ENCODE peak calls at places on chromosomes 13 and 19, in seven cellular contexts. K is upper lobe of left lung, M is hepatocyte, W is Caco-2, P is K562, S is breast epithelium, H is mucosa of descending colon. N is an unnamed sample. For H3K36me3, the result is how much of the 10 kb centered on the place peaks cover.

GRCh38 chr19:28234637-28235036 is 978.3 kb downstream of the UQCRFS1 start:
- DNase-seq in P (no peak), K (no peak), M (peak), S (no peak), W (no peak), H (no peak), N (no peak)

GRCh38 chr13:21632196-21632595 is 28.2 kb upstream of the MICU2 start:
- DNase-seq in H (no peak), K (no peak), S (no peak), M (no peak), W (no peak), P (no peak), N (no peak)

GRCh38 chr19:28516415-28516872 is 696.5 kb downstream of the UQCRFS1 start:
- DNase-seq in S (no peak), P (no peak), W (no peak), K (no peak), M (no peak), H (no peak), N (no peak)

GRCh38 chr13:29513981-29514719 is 81.3 kb downstream of the SLC7A1 start:
- DNase-seq in H (no peak), M (no peak), S (no peak), K (no peak), W (peak), P (no peak), N (peak)

GRCh38 chr19:42088471-42089190 is 12.7 kb downstream of the ZNF574 start:
- DNase-seq in S (no peak), W (no peak), M (no peak), K (peak), P (no peak), H (no peak), N (no peak)

GRCh38 chr13:67353891-67354459 is 123.8 kb upstream of the PCDH9 start:
- DNase-seq in W (no peak), S (no peak), H (no peak), P (no peak), K (no peak), M (no peak), N (no peak)

GRCh38 chr19:47429140-47429793 is 9.9 kb upstream of the MEIS3 start:
- DNase-seq in W (no peak), M (no peak), S (no peak), H (no peak), K (no peak), P (no peak), N (no peak)

GRCh38 chr13:62482351-62482750 is 1066.7 kb upstream of the PCDH20 start:
- DNase-seq in M (no peak), S (no peak), W (no peak), P (no peak), K (no peak), H (no peak), N (no peak)

GRCh38 chr13:75635621-75636338 is at the start of gene LMO7:
- DNase-seq in P (peak), S (peak), W (peak), M (peak), K (peak), H (peak), N (peak)

GRCh38 chr19:28697308-28697707 is 515.6 kb downstream of the UQCRFS1 start:
- DNase-seq in S (no peak), M (no peak), P (no peak), W (no peak), H (no peak), K (no peak), N (no peak)

GRCh38 chr19:42284641-42285341 is 15.7 kb downstream of the CIC start:
- DNase-seq in W (peak), K (peak), M (peak), S (no peak), P (no peak), H (no peak), N (peak)

GRCh38 chr19:47190167-47190727 is 40.8 kb downstream of the BBC3 start:
- DNase-seq in H (peak), P (no peak), K (peak), S (peak), M (peak), W (peak), N (no peak)

GRCh38 chr13:109400625-109401257 is 385.6 kb downstream of the IRS2 start:
- DNase-seq in S (no peak), K (peak), W (no peak), P (no peak), M (no peak), H (no peak), N (peak)

GRCh38 chr13:28718186-28718537 is 608 bp downstream of the SLC46A3 start:
- DNase-seq in W (no peak), P (no peak), H (no peak), S (no peak), M (no peak), K (no peak), N (no peak)

GRCh38 chr19:615619-616018 is 17.7 kb downstream of the POLRMT start:
- DNase-seq in S (no peak), H (no peak), K (peak), M (no peak), P (no peak), W (no peak), N (no peak)

GRCh38 chr13:25248071-25248470 is 39.2 kb downstream of the MTMR6 start:
- DNase-seq in K (no peak), S (no peak), H (no peak), W (no peak), P (no peak), M (no peak), N (no peak)

GRCh38 chr13:25249001-25249543 is 38.2 kb downstream of the MTMR6 start:
- DNase-seq in M (peak), S (no peak), P (no peak), H (no peak), K (no peak), W (no peak), N (no peak)

GRCh38 chr13:25253702-25254101 is 33.6 kb downstream of the MTMR6 start:
- DNase-seq in M (no peak), H (no peak), P (no peak), K (no peak), S (no peak), W (no peak), N (no peak)

GRCh38 chr13:25252770-25253169 is 34.5 kb downstream of the MTMR6 start:
- DNase-seq in K (no peak), M (no peak), S (no peak), W (no peak), H (no peak), P (no peak), N (no peak)

DNA sequence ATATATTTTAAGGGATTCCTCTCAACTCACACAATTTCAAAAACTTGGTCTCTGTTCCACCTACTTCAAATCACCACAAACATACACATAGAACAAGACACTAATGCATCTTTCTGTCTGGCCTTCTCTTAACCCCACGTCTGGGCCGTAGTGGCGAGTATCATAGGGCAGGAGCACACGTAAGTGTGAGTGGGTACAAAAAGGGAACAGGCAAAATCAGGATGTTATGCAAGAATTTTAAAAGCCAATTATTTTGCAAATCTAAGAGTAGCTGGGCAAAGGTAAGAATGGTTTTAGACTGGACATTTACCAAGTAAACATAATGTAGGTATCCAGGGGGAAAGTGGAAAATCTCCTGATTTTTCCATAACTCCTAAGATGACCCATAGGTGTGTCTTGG is 35.1 kb downstream of the MTMR6 start:
- DNase-seq in S (no peak), W (no peak), M (no peak), H (no peak), K (no peak), P (no peak), N (no peak)
- H3K36me3 ChIP-seq in S (under half), W (under half), M (under half), H (under half), K (under half), P (under half), N (under half)

GRCh38 chr19:34960940-34961679 is 2.9 kb downstream of the ZNF792 start:
- DNase-seq in W (no peak), S (no peak), M (no peak), P (no peak), K (no peak), H (no peak), N (no peak)

GRCh38 chr19:34963531-34964406 is at the start of gene ZNF792:
- DNase-seq in P (peak), H (peak), W (peak), S (peak), K (peak), M (peak), N (peak)

GRCh38 chr19:34962945-34963530 is 991 bp downstream of the ZNF792 start:
- DNase-seq in H (peak), P (peak), S (no peak), K (no peak), W (no peak), M (no peak), N (peak)

GRCh38 chr19:34961775-34962174 is 2.3 kb downstream of the ZNF792 start:
- DNase-seq in P (no peak), W (no peak), S (no peak), K (no peak), M (no peak), H (no peak), N (no peak)

GRCh38 chr19:34962281-34962944 is 1.6 kb downstream of the ZNF792 start:
- DNase-seq in W (no peak), H (peak), P (peak), S (no peak), K (no peak), M (no peak), N (peak)
- H3K4me3 ChIP-seq in W (peak), H (no peak), P (peak), S (peak), K (peak), M (peak), N (peak)

DNA sequence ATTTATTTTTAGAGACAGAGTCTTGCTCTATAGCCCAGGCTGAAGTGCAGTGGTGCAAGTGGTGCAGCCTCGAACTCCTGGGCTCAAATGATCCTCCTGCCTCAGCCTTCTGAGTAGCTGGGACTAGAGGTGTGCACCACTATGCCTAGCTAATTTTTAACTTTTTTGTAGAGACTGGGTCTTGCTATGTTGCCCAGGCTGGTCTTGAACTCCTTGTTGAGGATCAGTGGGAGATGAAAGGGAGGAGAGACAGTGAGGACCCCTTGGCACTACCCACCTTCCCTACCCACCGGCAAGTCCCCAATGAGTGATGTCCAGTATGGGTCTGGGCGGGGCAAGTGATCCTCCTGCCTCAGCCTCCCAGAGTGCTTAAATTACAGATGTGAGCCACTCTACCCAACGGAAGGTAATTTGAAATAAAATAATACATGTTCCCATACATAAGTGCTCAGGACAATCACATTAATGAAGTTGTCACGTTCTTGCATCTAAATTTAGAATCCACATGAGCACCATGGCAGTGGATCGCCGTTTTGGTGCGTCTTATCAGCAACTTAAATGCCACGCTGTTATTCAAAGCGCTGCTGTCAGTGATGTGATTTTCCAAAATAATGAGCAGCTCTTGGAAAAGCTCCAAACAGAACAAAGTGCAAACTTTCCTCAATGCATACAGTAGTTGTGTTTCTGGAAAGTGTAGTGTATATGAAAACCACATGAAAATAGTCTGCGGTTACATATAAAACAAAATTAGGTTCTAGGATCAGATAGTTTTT is 5.9 kb upstream of the ARL11 start:
- DNase-seq in H (no peak), W (no peak), K (no peak), M (no peak), P (no peak), S (no peak), N (no peak)
- H3K36me3 ChIP-seq in H (under half), W (under half), K (under half), M (under half), P (under half), S (under half), N (under half)

DNA sequence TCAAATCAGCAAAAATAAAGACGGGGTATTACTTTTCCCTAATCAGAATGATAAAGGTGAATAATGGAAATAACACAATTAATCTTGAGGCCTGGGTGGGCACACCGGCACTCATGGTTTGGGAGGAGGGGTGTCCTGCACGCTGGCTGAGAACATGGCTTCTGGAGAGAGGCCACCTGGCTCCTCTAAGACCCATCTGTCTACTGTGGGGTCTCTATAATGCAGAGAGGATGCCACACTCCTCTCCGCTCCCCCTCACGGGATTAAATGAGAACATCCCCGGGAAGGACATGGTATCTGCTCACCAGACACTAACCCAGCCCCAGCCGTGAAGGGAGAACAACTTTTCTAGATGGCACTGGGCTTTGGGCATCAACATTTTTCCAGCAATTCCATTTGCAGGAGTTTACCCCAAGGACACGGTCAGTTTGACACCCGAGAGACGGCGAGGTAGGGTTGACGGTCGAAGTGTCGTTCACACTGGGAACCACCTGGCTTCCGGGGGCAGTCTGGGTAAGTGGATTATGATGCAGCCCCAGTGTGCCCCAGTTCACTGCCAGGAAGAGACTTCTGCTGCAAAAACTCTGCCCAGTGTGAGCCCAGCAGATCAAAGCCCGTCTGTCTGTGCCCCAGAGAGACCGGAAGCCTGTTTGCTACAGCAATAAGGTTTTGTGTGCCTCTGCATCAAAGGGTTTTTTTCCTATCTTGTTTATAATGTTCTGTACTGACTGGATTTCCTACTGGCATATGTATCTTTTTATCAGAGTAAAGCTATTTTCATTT is 56.6 kb downstream of the CEBPG start:
- DNase-seq in K (no peak), M (no peak), W (peak), H (no peak), S (no peak), P (no peak), N (no peak)
- H3K4me3 ChIP-seq in K (no peak), M (no peak), W (no peak), H (no peak), S (no peak), P (no peak), N (peak)

DNA sequence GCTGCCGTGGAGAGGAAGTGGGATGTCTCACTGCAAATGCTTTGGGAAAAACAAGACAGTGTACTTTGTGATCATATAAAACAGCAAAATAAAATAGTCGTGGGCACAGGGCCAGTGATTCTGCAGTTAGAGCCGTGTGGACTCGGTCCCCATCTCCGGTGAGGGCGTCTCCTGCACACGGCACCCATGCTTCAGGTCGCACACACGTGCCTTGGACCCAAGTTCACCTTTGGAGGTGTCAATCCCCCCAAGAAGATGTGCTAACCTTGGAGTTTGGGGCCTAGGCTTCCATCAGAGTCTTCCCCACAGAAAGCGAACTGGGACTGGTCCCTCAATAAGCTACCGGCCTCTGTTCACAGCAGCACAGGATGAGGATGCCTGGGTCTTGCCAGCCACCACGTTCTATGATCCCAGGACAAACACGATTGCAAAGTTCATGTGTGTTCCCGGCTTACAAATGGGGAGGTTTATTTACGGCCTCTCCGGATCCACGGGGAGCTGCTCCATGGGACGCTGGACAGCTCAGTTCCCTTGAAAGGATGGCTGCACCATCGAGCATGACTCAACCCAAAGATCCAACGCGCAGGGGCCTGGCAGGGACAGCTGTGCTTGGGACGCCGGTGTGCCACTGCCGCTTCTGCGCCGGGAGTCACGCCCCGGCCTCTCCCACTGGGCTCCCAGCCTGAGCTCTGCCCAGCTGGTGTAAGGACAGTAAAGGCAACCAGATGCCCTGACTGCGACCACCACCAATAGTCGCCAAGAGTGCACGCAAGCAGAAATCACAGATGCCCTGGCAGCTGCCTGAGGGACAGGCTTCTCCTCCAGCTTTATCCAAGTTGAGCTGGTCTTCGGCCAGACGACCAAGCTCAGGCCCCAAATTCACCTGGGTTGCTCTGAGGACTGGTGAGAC is 8.6 kb downstream of the GAS6 start:
- DNase-seq in H (peak), W (peak), M (no peak), K (peak), S (peak), P (no peak), N (no peak)
- H3K36me3 ChIP-seq in H (under half), W (under half), M (under half), K (under half), S (under half), P (under half), N (under half)

DNA sequence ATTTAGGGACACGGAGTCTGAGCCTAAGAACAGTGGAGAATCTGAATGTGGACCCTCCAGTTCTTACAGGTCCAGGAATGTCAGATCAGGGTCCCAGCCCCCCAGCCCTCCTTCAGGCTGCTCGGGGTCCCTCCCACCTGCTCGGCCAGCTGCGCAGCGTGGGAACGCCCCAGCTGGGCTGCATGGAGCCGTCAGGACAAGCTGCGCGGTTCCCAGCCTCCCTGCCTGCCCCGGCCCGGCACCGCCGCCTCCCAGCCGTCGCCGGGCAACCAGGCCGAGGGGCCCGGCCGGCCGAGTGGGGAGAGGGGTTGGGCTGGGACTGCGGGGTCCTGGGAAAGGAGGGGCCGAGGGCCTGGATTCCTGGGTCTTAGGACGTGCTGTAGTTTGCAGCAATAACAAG is 710 bp upstream of the KIRREL2 start:
- DNase-seq in W (no peak), P (no peak), M (peak), H (no peak), S (no peak), K (no peak), N (no peak)
- H3K4me3 ChIP-seq in W (peak), P (no peak), M (no peak), H (no peak), S (peak), K (no peak), N (peak)

GRCh38 chr13:99208845-99209527 is 8.3 kb downstream of the UBAC2 start:
- DNase-seq in P (no peak), S (no peak), H (no peak), K (no peak), W (no peak), M (no peak), N (no peak)
- H3K36me3 ChIP-seq in P (under half), S (under half), H (under half), K (under half), W (under half), M (under half), N (under half)

GRCh38 chr19:6232567-6232966 is 47.2 kb downstream of the MLLT1 start:
- DNase-seq in K (no peak), W (no peak), P (no peak), H (no peak), S (no peak), M (no peak), N (no peak)

GRCh38 chr19:6233051-6233826 is 46.5 kb downstream of the MLLT1 start:
- DNase-seq in P (no peak), H (no peak), W (peak), S (peak), K (peak), M (no peak), N (peak)

GRCh38 chr19:6229216-6229913 is 50.4 kb downstream of the MLLT1 start:
- DNase-seq in W (no peak), S (no peak), M (no peak), K (no peak), H (no peak), P (no peak), N (peak)

GRCh38 chr19:6229951-6230712 is 49.6 kb downstream of the MLLT1 start:
- DNase-seq in H (no peak), S (no peak), K (peak), W (no peak), P (no peak), M (no peak), N (no peak)

GRCh38 chr19:6230991-6231448 is 48.8 kb downstream of the MLLT1 start:
- DNase-seq in P (no peak), S (no peak), W (no peak), K (peak), M (no peak), H (no peak), N (no peak)
- H3K4me3 ChIP-seq in P (no peak), S (no peak), W (no peak), K (no peak), M (no peak), H (no peak), N (no peak)

DNA sequence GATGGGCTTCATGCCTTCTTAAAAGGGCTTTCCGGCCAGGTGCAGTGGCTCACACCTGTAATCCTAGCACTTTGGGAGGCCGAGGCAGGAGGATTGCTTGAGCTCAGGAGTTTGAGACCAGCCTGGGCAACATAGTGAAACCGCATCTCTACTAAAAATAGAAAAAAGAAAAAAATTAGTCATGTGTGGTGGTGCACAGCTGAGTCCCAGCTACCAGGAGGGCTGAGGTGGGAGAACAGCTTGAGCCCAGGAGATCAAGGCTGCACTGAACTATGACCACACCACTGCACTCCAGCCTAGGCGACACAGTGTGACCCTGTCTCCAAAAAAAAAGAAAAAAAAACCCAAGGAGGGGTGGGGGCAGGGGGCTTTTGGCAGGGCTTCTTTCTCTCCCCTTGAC is 7.2 kb downstream of the CARS2 start:
- DNase-seq in P (no peak), K (no peak), S (no peak), W (no peak), M (no peak), H (no peak), N (no peak)
- H3K36me3 ChIP-seq in P (half or more), K (under half), S (under half), W (under half), M (under half), H (under half), N (under half)

N was measured in BE2C.